ENCODE peak calls at places on chromosome 19, in ten cellular contexts. One of them, this sample, is unnamed.
A peak's percentile ranks its signal among the peaks of the same experiment; 100 is the strongest.

GRCh38 chr19:50190439-50190891 is 13.0 kb upstream of the MYH14 start:
- DNase-seq in GM23248: no peak
- DNase-seq in mammary epithelial cell: no peak
- DNase-seq in keratinocyte: no peak
- DNase-seq in A549: no peak
- DNase-seq in fibroblast of lung: no peak
- DNase-seq in Karpas-422: no peak
- DNase-seq in IMR-90: no peak
- DNase-seq in HepG2: no peak
- DNase-seq in neural progenitor cell: no peak
- DNase-seq in this sample: peak; percentile 91

GRCh38 chr19:53365134-53365898 is at the start of gene ZNF525:
- DNase-seq in GM23248: peak; percentile 89
- DNase-seq in mammary epithelial cell: peak; percentile 89
- DNase-seq in keratinocyte: peak; percentile 55
- DNase-seq in A549: peak; percentile 63
- DNase-seq in fibroblast of lung: peak; percentile 65
- DNase-seq in Karpas-422: peak; percentile 99
- DNase-seq in IMR-90: peak; percentile 59
- DNase-seq in HepG2: peak; percentile 71
- DNase-seq in neural progenitor cell: peak; percentile 93
- DNase-seq in this sample: peak; percentile 95

GRCh38 chr19:19006213-19006612 is 27.1 kb downstream of the SUGP2 start:
- DNase-seq in GM23248: peak; percentile 30
- DNase-seq in mammary epithelial cell: no peak
- DNase-seq in keratinocyte: no peak
- DNase-seq in A549: no peak
- DNase-seq in fibroblast of lung: peak; percentile 24
- DNase-seq in Karpas-422: no peak
- DNase-seq in IMR-90: peak; percentile 10
- DNase-seq in HepG2: no peak
- DNase-seq in neural progenitor cell: no peak
- DNase-seq in this sample: no peak

GRCh38 chr19:48991823-48992570 is 1.1 kb downstream of the GYS1 start:
- DNase-seq in GM23248: peak; percentile 92
- DNase-seq in mammary epithelial cell: peak; percentile 79
- DNase-seq in keratinocyte: no peak
- DNase-seq in A549: peak; percentile 63
- DNase-seq in fibroblast of lung: peak; percentile 81
- DNase-seq in Karpas-422: peak; percentile 70
- DNase-seq in IMR-90: peak; percentile 83
- DNase-seq in HepG2: no peak
- DNase-seq in neural progenitor cell: peak; percentile 69
- DNase-seq in this sample: peak; percentile 64

GRCh38 chr19:49857061-49857833 is 6.3 kb downstream of the PTOV1 start:
- DNase-seq in GM23248: no peak
- DNase-seq in mammary epithelial cell: no peak
- DNase-seq in keratinocyte: no peak
- DNase-seq in A549: no peak
- DNase-seq in fibroblast of lung: no peak
- DNase-seq in Karpas-422: no peak
- DNase-seq in IMR-90: no peak
- DNase-seq in HepG2: no peak
- DNase-seq in neural progenitor cell: no peak
- DNase-seq in this sample: no peak

GRCh38 chr19:2734589-2735288 is 5.1 kb downstream of the SLC39A3 start:
- DNase-seq in GM23248: no peak
- DNase-seq in mammary epithelial cell: no peak
- DNase-seq in keratinocyte: no peak
- DNase-seq in A549: no peak
- DNase-seq in fibroblast of lung: no peak
- DNase-seq in Karpas-422: no peak
- DNase-seq in IMR-90: no peak
- DNase-seq in HepG2: no peak
- DNase-seq in neural progenitor cell: no peak
- DNase-seq in this sample: no peak

GRCh38 chr19:6572217-6572616 is 18.7 kb downstream of the CD70 start:
- DNase-seq in GM23248: no peak
- DNase-seq in mammary epithelial cell: no peak
- DNase-seq in keratinocyte: no peak
- DNase-seq in A549: no peak
- DNase-seq in fibroblast of lung: no peak
- DNase-seq in Karpas-422: no peak
- DNase-seq in IMR-90: no peak
- DNase-seq in HepG2: no peak
- DNase-seq in neural progenitor cell: no peak
- DNase-seq in this sample: no peak

GRCh38 chr19:40458597-40458974 is 7.0 kb downstream of the BLVRB start:
- DNase-seq in GM23248: no peak
- DNase-seq in mammary epithelial cell: no peak
- DNase-seq in keratinocyte: no peak
- DNase-seq in A549: no peak
- DNase-seq in fibroblast of lung: no peak
- DNase-seq in Karpas-422: no peak
- DNase-seq in IMR-90: no peak
- DNase-seq in HepG2: no peak
- DNase-seq in neural progenitor cell: no peak
- DNase-seq in this sample: no peak

GRCh38 chr19:35505956-35506355 is 7.5 kb downstream of the DMKN start:
- DNase-seq in GM23248: no peak
- DNase-seq in mammary epithelial cell: no peak
- DNase-seq in keratinocyte: no peak
- DNase-seq in A549: no peak
- DNase-seq in fibroblast of lung: no peak
- DNase-seq in Karpas-422: no peak
- DNase-seq in IMR-90: no peak
- DNase-seq in HepG2: no peak
- DNase-seq in neural progenitor cell: no peak
- DNase-seq in this sample: no peak

GRCh38 chr19:46976845-46977320 is 42.8 kb upstream of the NPAS1 start:
- DNase-seq in GM23248: peak; percentile 86
- DNase-seq in mammary epithelial cell: no peak
- DNase-seq in keratinocyte: no peak
- DNase-seq in A549: no peak
- DNase-seq in fibroblast of lung: peak; percentile 87
- DNase-seq in Karpas-422: no peak
- DNase-seq in IMR-90: peak; percentile 55
- DNase-seq in HepG2: no peak
- DNase-seq in neural progenitor cell: peak; percentile 74
- DNase-seq in this sample: peak; percentile 23

GRCh38 chr19:52535831-52536800 is 8.6 kb downstream of the ZNF808 start:
- DNase-seq in GM23248: peak; percentile 94
- DNase-seq in mammary epithelial cell: peak; percentile 87
- DNase-seq in keratinocyte: peak; percentile 33
- DNase-seq in A549: no peak
- DNase-seq in fibroblast of lung: peak; percentile 80
- DNase-seq in Karpas-422: peak; percentile 96
- DNase-seq in IMR-90: peak; percentile 61
- DNase-seq in HepG2: no peak
- DNase-seq in neural progenitor cell: peak; percentile 96
- DNase-seq in this sample: no peak

GRCh38 chr19:17469092-17469370 is 1.3 kb upstream of the SLC27A1 start:
- DNase-seq in GM23248: peak; percentile 77
- DNase-seq in mammary epithelial cell: no peak
- DNase-seq in keratinocyte: no peak
- DNase-seq in A549: no peak
- DNase-seq in fibroblast of lung: no peak
- DNase-seq in Karpas-422: no peak
- DNase-seq in IMR-90: peak; percentile 13
- DNase-seq in HepG2: no peak
- DNase-seq in neural progenitor cell: no peak
- DNase-seq in this sample: no peak

GRCh38 chr19:48511800-48512503 is at the start of gene LMTK3:
- DNase-seq in GM23248: peak; percentile 50
- DNase-seq in mammary epithelial cell: no peak
- DNase-seq in keratinocyte: no peak
- DNase-seq in A549: peak; percentile 85
- DNase-seq in fibroblast of lung: peak; percentile 36
- DNase-seq in Karpas-422: peak; percentile 87
- DNase-seq in IMR-90: peak; percentile 56
- DNase-seq in HepG2: no peak
- DNase-seq in neural progenitor cell: peak; percentile 87
- DNase-seq in this sample: no peak

GRCh38 chr19:50695251-50696064 is 24.1 kb downstream of the SHANK1 start:
- DNase-seq in GM23248: peak; percentile 41
- DNase-seq in mammary epithelial cell: no peak
- DNase-seq in keratinocyte: no peak
- DNase-seq in A549: peak; percentile 29
- DNase-seq in fibroblast of lung: no peak
- DNase-seq in Karpas-422: no peak
- DNase-seq in IMR-90: no peak
- DNase-seq in HepG2: no peak
- DNase-seq in neural progenitor cell: peak; percentile 85
- DNase-seq in this sample: no peak

GRCh38 chr19:51114087-51114714 is 6.0 kb upstream of the CTU1 start:
- DNase-seq in GM23248: no peak
- DNase-seq in mammary epithelial cell: no peak
- DNase-seq in keratinocyte: no peak
- DNase-seq in A549: no peak
- DNase-seq in fibroblast of lung: no peak
- DNase-seq in Karpas-422: no peak
- DNase-seq in IMR-90: no peak
- DNase-seq in HepG2: no peak
- DNase-seq in neural progenitor cell: no peak
- DNase-seq in this sample: no peak

GRCh38 chr19:45567609-45568008 is 17.0 kb downstream of the OPA3 start:
- DNase-seq in GM23248: no peak
- DNase-seq in mammary epithelial cell: no peak
- DNase-seq in keratinocyte: no peak
- DNase-seq in A549: no peak
- DNase-seq in fibroblast of lung: no peak
- DNase-seq in Karpas-422: no peak
- DNase-seq in IMR-90: no peak
- DNase-seq in HepG2: no peak
- DNase-seq in neural progenitor cell: no peak
- DNase-seq in this sample: peak; percentile 56
- H3K4me3 ChIP-seq in GM23248: no peak overlapping the region
- H3K4me3 ChIP-seq in mammary epithelial cell: no peak overlapping the region
- H3K4me3 ChIP-seq in keratinocyte: no peak overlapping the region
- H3K4me3 ChIP-seq in A549: no peak overlapping the region
- H3K4me3 ChIP-seq in fibroblast of lung: no peak overlapping the region
- H3K4me3 ChIP-seq in Karpas-422: no peak overlapping the region
- H3K4me3 ChIP-seq in IMR-90: no peak overlapping the region
- H3K4me3 ChIP-seq in HepG2: no peak overlapping the region
- H3K4me3 ChIP-seq in neural progenitor cell: no peak overlapping the region
- H3K4me3 ChIP-seq in this sample: no peak overlapping the region

DNA sequence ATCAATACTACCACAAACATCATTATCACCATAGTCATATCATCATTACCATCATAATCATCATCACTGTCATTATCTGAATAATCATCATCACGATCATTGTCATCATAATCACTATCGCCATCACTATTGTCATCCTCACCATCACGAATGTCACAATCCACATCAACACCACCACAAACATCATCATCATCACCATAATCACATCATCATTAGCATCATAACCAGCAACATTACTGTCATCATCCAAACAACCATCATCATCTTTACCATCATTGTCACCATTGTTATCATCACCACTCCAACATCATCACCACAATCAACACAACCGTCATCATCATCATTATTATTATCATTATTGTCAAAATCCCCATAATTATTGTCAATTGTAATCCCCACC is 61.2 kb downstream of the MBD3L1 start:
- DNase-seq in GM23248: no peak
- DNase-seq in mammary epithelial cell: no peak
- DNase-seq in keratinocyte: no peak
- DNase-seq in A549: no peak
- DNase-seq in fibroblast of lung: no peak
- DNase-seq in Karpas-422: no peak
- DNase-seq in IMR-90: no peak
- DNase-seq in HepG2: no peak
- DNase-seq in neural progenitor cell: no peak
- DNase-seq in this sample: no peak
- H3K4me2 ChIP-seq in GM23248: no peak overlapping the region
- H3K4me2 ChIP-seq in mammary epithelial cell: no peak overlapping the region
- H3K4me2 ChIP-seq in keratinocyte: no peak overlapping the region
- H3K4me2 ChIP-seq in A549: no peak overlapping the region
- H3K4me2 ChIP-seq in fibroblast of lung: no peak overlapping the region
- H3K4me2 ChIP-seq in Karpas-422: no peak overlapping the region
- H3K4me2 ChIP-seq in IMR-90: no peak overlapping the region
- H3K4me2 ChIP-seq in HepG2: no peak overlapping the region
- H3K4me2 ChIP-seq in neural progenitor cell: no peak overlapping the region
- H3K4me2 ChIP-seq in this sample: no peak overlapping the region

DNA sequence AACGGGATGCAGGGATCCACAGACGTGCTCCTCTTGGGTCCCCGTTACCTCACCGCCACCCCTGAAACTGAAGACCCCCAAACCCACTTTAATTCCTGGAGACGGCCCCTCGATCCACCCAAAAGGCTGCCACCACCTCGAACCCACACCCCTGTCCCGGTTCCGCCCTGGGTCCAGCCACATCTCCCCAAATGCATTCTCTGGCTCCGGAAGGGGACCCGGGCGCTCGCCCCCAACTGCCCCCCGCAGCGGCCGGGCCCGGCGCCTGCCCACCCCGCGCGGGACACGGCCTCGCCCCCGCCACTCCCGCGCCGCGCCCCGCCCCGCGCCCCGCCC is 217 bp upstream of the FSTL3 start:
- DNase-seq in GM23248: no peak
- DNase-seq in mammary epithelial cell: no peak
- DNase-seq in keratinocyte: no peak
- DNase-seq in A549: no peak
- DNase-seq in fibroblast of lung: no peak
- DNase-seq in Karpas-422: no peak
- DNase-seq in IMR-90: no peak
- DNase-seq in HepG2: no peak
- DNase-seq in neural progenitor cell: no peak
- DNase-seq in this sample: no peak
- H3K4me3 ChIP-seq in GM23248: peak overlapping the region; percentile 78
- H3K4me3 ChIP-seq in mammary epithelial cell: peak overlapping the region; percentile 77
- H3K4me3 ChIP-seq in keratinocyte: peak overlapping the region; percentile 54
- H3K4me3 ChIP-seq in A549: peak overlapping the region; percentile 64
- H3K4me3 ChIP-seq in fibroblast of lung: peak overlapping the region; percentile 31
- H3K4me3 ChIP-seq in Karpas-422: no peak overlapping the region
- H3K4me3 ChIP-seq in IMR-90: peak overlapping the region; percentile 81
- H3K4me3 ChIP-seq in HepG2: peak overlapping the region; percentile 76
- H3K4me3 ChIP-seq in neural progenitor cell: no peak overlapping the region
- H3K4me3 ChIP-seq in this sample: no peak overlapping the region

DNA sequence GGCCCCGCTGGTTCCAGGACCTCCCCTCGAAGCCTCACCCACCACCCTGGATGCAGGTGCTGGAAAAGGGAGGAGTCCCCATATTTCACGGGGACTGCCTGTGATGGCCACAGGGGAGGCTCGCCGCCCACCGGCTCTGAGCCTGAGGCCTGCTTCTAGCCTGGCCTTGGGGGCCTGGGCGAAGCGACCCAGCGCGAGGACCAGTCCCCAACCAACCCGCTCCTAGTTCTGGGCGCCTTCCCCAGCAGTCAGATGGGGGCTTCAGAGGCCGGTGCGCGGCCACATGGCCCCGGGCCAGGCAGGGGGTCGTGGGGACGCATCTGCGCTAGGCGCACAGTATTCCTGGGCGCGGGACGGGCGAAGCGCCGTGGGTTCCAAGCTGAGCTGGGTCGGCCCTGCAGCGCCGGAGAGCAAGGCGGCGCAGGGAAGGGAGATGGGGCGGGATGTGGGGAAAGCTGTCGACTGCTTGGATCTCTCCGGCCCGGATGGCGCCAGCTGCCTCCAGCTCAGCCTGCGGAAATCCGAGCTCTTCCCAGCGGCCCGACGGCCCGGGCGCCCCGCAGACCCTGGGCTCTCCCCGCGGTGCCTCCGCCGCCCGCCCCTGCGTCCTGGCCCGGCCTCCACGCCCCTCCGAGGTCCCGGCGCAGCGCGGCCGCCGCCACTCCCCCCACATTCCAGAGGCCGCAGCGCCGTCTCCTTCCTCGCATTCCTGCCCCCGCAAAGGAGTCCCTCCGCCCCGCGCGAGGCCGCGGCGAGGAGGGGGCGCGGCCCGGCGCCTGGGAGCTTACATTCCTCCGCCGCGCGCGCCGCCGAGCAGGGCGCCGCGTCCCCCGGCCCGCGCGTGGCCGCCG is at the start of gene WTIP:
- DNase-seq in GM23248: peak; percentile 91
- DNase-seq in mammary epithelial cell: peak; percentile 62
- DNase-seq in keratinocyte: peak; percentile 21
- DNase-seq in A549: peak; percentile 92
- DNase-seq in fibroblast of lung: peak; percentile 94
- DNase-seq in Karpas-422: no peak
- DNase-seq in IMR-90: peak; percentile 88
- DNase-seq in HepG2: peak; percentile 62
- DNase-seq in neural progenitor cell: peak; percentile 97
- DNase-seq in this sample: peak; percentile 20
- H3K4me2 ChIP-seq in GM23248: peak within 1 kb of the TSS; percentile 81
- H3K4me2 ChIP-seq in mammary epithelial cell: peak within 1 kb of the TSS; percentile 91
- H3K4me2 ChIP-seq in keratinocyte: peak within 1 kb of the TSS; percentile 88
- H3K4me2 ChIP-seq in A549: peak within 1 kb of the TSS; percentile 84
- H3K4me2 ChIP-seq in fibroblast of lung: peak within 1 kb of the TSS; percentile 92
- H3K4me2 ChIP-seq in Karpas-422: no peak within 1 kb of the TSS
- H3K4me2 ChIP-seq in IMR-90: peak within 1 kb of the TSS; percentile 99
- H3K4me2 ChIP-seq in HepG2: peak within 1 kb of the TSS; percentile 88
- H3K4me2 ChIP-seq in neural progenitor cell: peak within 1 kb of the TSS; percentile 91
- H3K4me2 ChIP-seq in this sample: no peak within 1 kb of the TSS